ENCODE peak calls at places on chromosomes 7 and 10, in ten cellular contexts. I is heart left ventricle, H is uterus, F is HL-60, Q is body of pancreas, N is endodermal cell, Y is right lobe of liver, S is colonic mucosa, D is HCT116, C is A673. X is an unnamed sample.

GRCh38 chr10:102007802-102008201 is 48.2 kb downstream of the ARMH3 start:
- DNase-seq in I (no peak), H (no peak), F (peak; percentile 4), Q (no peak), N (no peak), Y (no peak), S (no peak), D (no peak), C (no peak), X (no peak)

GRCh38 chr7:66050990-66051424 is 24.6 kb upstream of the ASL start:
- DNase-seq in I (no peak), H (no peak), F (no peak), Q (peak; percentile 63), N (no peak), Y (no peak), S (no peak), D (no peak), C (peak; percentile 42), X (peak; percentile 68)

GRCh38 chr10:77888356-77888703 is 38.2 kb downstream of the DLG5 start:
- DNase-seq in I (no peak), H (no peak), F (no peak), Q (no peak), N (peak; percentile 47), Y (no peak), S (no peak), D (no peak), C (peak; percentile 74), X (no peak)

GRCh38 chr7:46636022-46636421 is 715.0 kb upstream of the IGFBP3 start:
- DNase-seq in I (no peak), H (no peak), F (no peak), Q (no peak), N (no peak), Y (no peak), S (no peak), D (no peak), C (no peak), X (no peak)

GRCh38 chr10:125782661-125783060 is 7.0 kb upstream of the MMP21 start:
- DNase-seq in I (no peak), H (no peak), F (no peak), Q (no peak), N (peak; percentile 41), Y (no peak), S (no peak), D (no peak), C (no peak), X (no peak)

GRCh38 chr7:139036901-139037300 is 1.1 kb upstream of the ZC3HAV1L start:
- DNase-seq in I (no peak), H (no peak), F (no peak), Q (no peak), N (no peak), Y (no peak), S (no peak), D (no peak), C (no peak), X (no peak)

GRCh38 chr7:7181519-7182155 is 707 bp upstream of the C1GALT1 start:
- DNase-seq in I (peak; percentile 25), H (peak; percentile 17), F (peak; percentile 74), Q (peak; percentile 54), N (peak; percentile 72), Y (peak; percentile 36), S (peak; percentile 67), D (peak; percentile 32), C (no peak), X (peak; percentile 24)

GRCh38 chr7:142443614-142444013 is 185.8 kb upstream of the PRSS58 start:
- DNase-seq in I (no peak), H (no peak), F (peak; percentile 87), Q (no peak), N (no peak), Y (no peak), S (no peak), D (no peak), C (no peak), X (no peak)

GRCh38 chr7:97016392-97017196 is 8.0 kb downstream of the DLX5 start:
- DNase-seq in I (no peak), H (no peak), F (no peak), Q (no peak), N (peak; percentile 93), Y (no peak), S (no peak), D (no peak), C (peak; percentile 69), X (no peak)

DNA sequence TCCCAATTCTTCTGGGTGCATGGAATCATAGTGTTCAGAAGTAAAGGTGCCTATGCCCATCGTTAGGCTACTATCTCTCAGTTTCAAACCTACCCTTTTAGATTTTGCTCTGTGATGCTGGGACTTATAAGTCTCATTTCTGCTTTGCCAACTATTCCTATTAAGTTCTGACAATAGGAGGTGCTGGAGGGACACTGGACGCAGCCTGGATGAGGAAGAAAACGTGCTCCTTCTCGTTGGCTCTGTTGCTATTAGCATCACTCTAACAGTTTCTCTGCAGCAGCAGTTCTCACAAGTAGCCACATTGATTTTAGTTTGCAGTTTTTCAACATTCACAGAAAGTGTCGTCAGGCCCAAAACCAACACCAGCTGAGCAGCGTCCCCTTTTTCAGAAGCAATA is 72.4 kb downstream of the ABCC2 start:
- DNase-seq in I (no peak), H (no peak), F (peak; percentile 40), Q (peak; percentile 15), N (no peak), Y (no peak), S (no peak), D (peak; percentile 51), C (peak; percentile 83), X (no peak)
- TF ChIP-seq CTCF in I (peak; percentile 59), H (peak; percentile 55), F (no peak), Q (peak; percentile 8), N (peak; percentile 60), Y (peak; percentile 26), S (peak; percentile 16), D (peak; percentile 71), C (peak; percentile 71), X (no peak)

DNA sequence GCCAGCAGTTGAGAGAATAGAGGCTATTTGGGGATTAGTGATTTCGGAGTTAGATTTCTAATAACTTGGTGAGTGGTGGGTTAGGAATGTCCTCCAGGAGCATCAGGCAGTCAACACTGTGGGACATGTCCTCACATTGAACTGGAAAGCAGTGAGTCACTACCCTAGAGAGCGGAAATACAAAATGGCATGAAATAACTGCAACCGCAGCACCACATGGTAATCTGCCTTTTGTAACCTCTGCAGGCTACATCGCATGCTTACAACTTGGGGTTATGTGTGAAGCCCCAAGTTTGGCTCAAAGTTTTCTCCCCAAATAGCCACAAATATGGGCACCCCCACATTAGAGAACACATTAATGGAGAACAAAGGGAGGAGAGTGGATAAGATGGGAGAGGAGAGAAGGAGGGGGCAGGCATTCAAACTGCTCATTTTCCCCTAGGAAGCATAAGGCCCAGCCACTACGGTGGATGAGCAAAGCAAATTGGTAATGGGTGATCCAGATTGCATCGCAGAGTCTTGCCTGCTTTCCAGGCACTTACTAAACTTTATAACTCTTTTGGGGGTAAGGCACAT is 22.0 kb upstream of the SLF2 start:
- DNase-seq in I (no peak), H (no peak), F (no peak), Q (no peak), N (peak; percentile 49), Y (no peak), S (no peak), D (peak; percentile 79), C (peak; percentile 97), X (peak; percentile 96)
- H3K27ac ChIP-seq in I (no peak overlapping the region), H (peak overlapping the region; percentile 44), F (no peak overlapping the region), Q (no peak overlapping the region), N (peak overlapping the region; percentile 33), Y (no peak overlapping the region), S (no peak overlapping the region), D (peak overlapping the region; percentile 61), C (peak overlapping the region; percentile 70), X (no peak overlapping the region)

GRCh38 chr7:155009570-155010157 is 6.7 kb upstream of the PAXIP1 start:
- DNase-seq in I (no peak), H (no peak), F (peak; percentile 39), Q (peak; percentile 36), N (peak; percentile 77), Y (no peak), S (no peak), D (peak; percentile 27), C (peak; percentile 25), X (no peak)

GRCh38 chr7:155002411-155003214 is at the start of gene PAXIP1:
- DNase-seq in I (peak; percentile 68), H (no peak), F (peak; percentile 46), Q (peak; percentile 62), N (peak; percentile 79), Y (peak; percentile 65), S (no peak), D (no peak), C (peak; percentile 80), X (peak; percentile 55)

GRCh38 chr7:155003215-155003999 is 483 bp upstream of the PAXIP1 start:
- DNase-seq in I (peak; percentile 90), H (peak; percentile 72), F (peak; percentile 78), Q (peak; percentile 82), N (peak; percentile 89), Y (peak; percentile 85), S (peak; percentile 76), D (peak; percentile 35), C (peak; percentile 89), X (peak; percentile 91)

GRCh38 chr7:155011081-155011480 is 8.2 kb upstream of the PAXIP1 start:
- DNase-seq in I (no peak), H (no peak), F (no peak), Q (no peak), N (no peak), Y (no peak), S (no peak), D (no peak), C (no peak), X (no peak)

DNA sequence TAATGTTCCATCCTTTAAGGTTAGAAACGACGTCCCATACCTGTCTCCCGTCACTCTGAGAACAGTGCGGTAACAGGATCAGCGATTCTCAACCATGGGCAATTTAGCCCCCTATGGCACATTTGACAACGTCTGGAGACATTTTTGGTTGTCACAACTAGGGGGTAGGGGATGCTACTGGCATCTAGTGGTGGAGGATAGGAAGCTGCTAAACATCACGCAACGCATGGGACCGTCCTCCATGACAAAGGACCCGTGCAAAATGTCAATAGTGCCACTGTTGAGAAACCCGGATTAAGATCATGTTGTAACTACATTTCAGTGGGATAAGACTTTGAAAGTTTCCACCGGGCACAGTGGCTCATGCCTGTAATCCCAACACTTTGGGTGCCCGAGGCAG is 5.0 kb upstream of the PAXIP1 start:
- DNase-seq in I (no peak), H (no peak), F (peak; percentile 66), Q (no peak), N (peak; percentile 81), Y (no peak), S (no peak), D (peak; percentile 32), C (peak; percentile 82), X (no peak)
- TF ChIP-seq CTCF in I (no peak), H (no peak), F (peak; percentile 55), Q (no peak), N (peak; percentile 84), Y (peak; percentile 24), S (no peak), D (peak; percentile 71), C (peak; percentile 78), X (no peak)

GRCh38 chr7:86978804-86979506 is 80.5 kb downstream of the ELAPOR2 start:
- DNase-seq in I (no peak), H (no peak), F (no peak), Q (no peak), N (no peak), Y (no peak), S (no peak), D (no peak), C (no peak), X (no peak)
- H3K27ac ChIP-seq in I (no peak overlapping the region), H (no peak overlapping the region), F (no peak overlapping the region), Q (no peak overlapping the region), N (no peak overlapping the region), Y (no peak overlapping the region), S (peak overlapping the region; percentile 54), D (no peak overlapping the region), C (no peak overlapping the region), X (no peak overlapping the region)